ENCODE peak calls at places on chromosomes 5 and 9, in four cellular contexts. P is A549, Y is K562, I is HepG2. Q is an unnamed sample.

GRCh38 chr9:83330207-83331196 is 207.7 kb downstream of the FRMD3 start:
- DNase-seq in P (no peak), Y (peak), I (peak), Q (no peak)

GRCh38 chr5:157431544-157432200 is 28.3 kb upstream of the NIPAL4 start:
- DNase-seq in P (peak), Y (peak), I (peak), Q (no peak)

GRCh38 chr9:23545728-23546127 is 280.3 kb downstream of the ELAVL2 start:
- DNase-seq in P (no peak), Y (no peak), I (no peak), Q (no peak)

GRCh38 chr5:108345541-108346171 is 36.2 kb downstream of the FBXL17 start:
- DNase-seq in P (peak), Y (peak), I (peak), Q (no peak)

GRCh38 chr5:68894673-68895072 is 199.1 kb upstream of the SLC30A5 start:
- DNase-seq in P (no peak), Y (no peak), I (no peak), Q (no peak)

GRCh38 chr5:74838262-74838661 is 27.9 kb downstream of the FAM169A start:
- DNase-seq in P (no peak), Y (no peak), I (no peak), Q (no peak)

GRCh38 chr9:33051149-33051548 is 25.3 kb downstream of the SMU1 start:
- DNase-seq in P (no peak), Y (no peak), I (no peak), Q (no peak)

GRCh38 chr9:102728946-102729345 is 266.2 kb upstream of the CYLC2 start:
- DNase-seq in P (no peak), Y (no peak), I (no peak), Q (no peak)

GRCh38 chr5:149497357-149497756 is 53.9 kb downstream of the CSNK1A1 start:
- DNase-seq in P (no peak), Y (no peak), I (no peak), Q (no peak)

GRCh38 chr9:114662081-114662989 is 4.7 kb upstream of the TEX53 start:
- DNase-seq in P (peak), Y (peak), I (peak), Q (peak)

GRCh38 chr9:133683494-133684460 is 47.6 kb downstream of the DBH start:
- DNase-seq in P (no peak), Y (no peak), I (no peak), Q (no peak)

DNA sequence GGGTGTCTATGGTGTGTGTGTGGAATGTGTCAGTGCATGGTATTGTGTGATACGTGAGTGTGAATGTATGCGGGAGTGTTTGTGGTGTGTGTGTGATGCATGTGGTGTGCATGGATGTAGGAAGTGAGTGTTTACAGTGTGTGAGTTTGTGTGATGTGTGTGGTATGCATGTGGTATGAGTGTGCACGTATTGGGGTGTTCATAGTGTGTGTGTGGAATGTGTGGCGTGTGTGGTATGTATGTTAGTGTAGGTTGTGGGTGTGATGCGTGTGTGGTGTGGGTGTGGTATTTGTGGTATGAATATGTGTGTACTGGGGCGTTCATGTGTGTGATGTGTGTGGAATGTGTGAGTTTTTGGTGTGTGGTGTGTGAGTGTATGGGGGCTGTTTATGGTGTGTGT is 40.1 kb upstream of the BICD2 start:
- DNase-seq in P (no peak), Y (no peak), I (no peak), Q (no peak)
- TF ChIP-seq NR3C1 in P (no peak), Y (no peak), I (no peak), Q (no peak)

GRCh38 chr9:124315856-124316255 is 58.1 kb downstream of the NEK6 start:
- DNase-seq in P (no peak), Y (no peak), I (no peak), Q (no peak)
- TF ChIP-seq ESRRA in P (no peak), Y (no peak), I (no peak), Q (no peak)

GRCh38 chr5:73339165-73339564 is 109.4 kb downstream of the FOXD1 start:
- DNase-seq in P (no peak), Y (no peak), I (no peak), Q (no peak)

GRCh38 chr5:73333944-73334703 is 114.5 kb downstream of the FOXD1 start:
- DNase-seq in P (no peak), Y (no peak), I (no peak), Q (no peak)

GRCh38 chr5:73337586-73337985 is 111.0 kb downstream of the FOXD1 start:
- DNase-seq in P (no peak), Y (no peak), I (no peak), Q (no peak)

GRCh38 chr5:73338201-73339126 is 110.1 kb downstream of the FOXD1 start:
- DNase-seq in P (no peak), Y (no peak), I (peak), Q (no peak)

DNA sequence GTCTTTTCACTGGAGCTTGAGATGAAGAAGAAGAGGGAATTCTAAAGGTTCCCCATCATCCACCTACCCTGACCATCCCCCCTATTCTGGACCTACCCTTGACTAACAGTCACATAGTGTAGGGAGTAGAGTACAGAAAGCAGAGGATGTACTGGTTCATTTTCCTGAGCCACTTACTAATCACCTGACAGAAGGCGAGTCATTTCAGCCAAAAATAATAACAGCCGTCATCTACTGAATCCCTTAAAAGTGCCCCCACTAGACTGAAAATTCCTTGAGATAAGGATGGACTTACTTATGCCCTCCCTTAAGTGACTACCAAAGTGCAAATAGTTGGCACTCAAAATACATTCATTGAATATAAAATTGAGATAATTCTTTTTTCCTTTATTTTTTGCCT is 112.2 kb downstream of the FOXD1 start:
- DNase-seq in P (no peak), Y (no peak), I (no peak), Q (no peak)
- TF ChIP-seq NR3C1 in P (no peak), Y (no peak), I (no peak), Q (no peak)

DNA sequence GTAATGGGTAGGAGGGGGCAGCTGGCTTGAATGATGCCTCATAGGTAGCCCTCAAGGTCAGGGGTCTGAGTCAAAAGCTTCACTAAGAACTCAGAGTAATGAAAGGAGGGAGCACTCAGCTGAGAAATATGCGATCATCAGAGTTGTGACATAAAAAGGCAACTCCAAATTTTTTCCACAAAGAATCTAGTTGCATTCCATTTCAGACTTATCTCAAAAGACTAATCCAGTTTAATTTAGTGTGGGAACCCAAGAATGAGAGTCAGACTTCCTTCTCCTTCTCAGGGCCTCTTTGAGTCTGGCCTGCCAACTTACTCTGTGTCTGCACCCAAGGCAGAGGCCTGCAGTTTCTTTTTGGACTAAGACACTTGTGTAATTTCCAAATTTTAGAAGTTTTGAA is 34.7 kb downstream of the GABRP start:
- DNase-seq in P (no peak), Y (no peak), I (no peak), Q (no peak)
- TF ChIP-seq ESRRA in P (no peak), Y (no peak), I (no peak), Q (no peak)

GRCh38 chr9:88925471-88925870 is 65.8 kb upstream of the S1PR3 start:
- DNase-seq in P (no peak), Y (no peak), I (no peak), Q (no peak)
- TF ChIP-seq NR3C1 in P (no peak), Y (no peak), I (no peak), Q (no peak)

DNA sequence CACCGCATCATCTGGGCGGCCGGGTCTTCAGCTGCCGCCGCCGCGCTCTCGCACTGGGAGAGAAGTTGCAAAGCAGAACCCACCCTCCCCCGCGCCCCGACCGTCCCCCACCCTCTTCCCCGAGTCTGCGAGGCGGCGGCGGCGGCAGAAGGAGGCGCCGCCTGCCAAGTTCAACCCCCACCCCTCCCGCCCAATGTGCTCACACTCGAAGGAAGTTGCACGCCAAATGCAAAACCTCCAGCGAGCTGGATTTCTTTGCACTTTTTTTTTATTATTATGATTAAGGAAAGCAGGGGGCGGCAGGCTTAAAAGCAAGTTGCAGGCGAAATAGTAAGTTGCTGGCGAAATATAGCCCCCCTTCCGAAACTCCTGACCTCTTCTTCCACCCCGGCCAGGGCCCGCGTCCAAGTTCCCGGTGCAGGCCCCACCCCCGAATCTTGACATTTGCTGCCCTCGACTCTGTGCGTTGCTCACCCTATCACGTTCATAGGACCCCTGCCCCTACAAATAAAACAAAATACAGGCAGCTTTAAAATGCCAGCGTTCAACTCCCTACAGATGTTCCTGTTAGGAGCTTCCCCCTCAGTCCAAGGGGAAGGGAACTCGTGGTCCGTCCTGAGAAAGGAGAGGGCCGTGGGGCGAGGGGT is 1.1 kb upstream of the NR3C1 start:
- DNase-seq in P (peak), Y (peak), I (peak), Q (peak)
- TF ChIP-seq ESRRA in P (no peak), Y (no peak), I (no peak), Q (no peak)

DNA sequence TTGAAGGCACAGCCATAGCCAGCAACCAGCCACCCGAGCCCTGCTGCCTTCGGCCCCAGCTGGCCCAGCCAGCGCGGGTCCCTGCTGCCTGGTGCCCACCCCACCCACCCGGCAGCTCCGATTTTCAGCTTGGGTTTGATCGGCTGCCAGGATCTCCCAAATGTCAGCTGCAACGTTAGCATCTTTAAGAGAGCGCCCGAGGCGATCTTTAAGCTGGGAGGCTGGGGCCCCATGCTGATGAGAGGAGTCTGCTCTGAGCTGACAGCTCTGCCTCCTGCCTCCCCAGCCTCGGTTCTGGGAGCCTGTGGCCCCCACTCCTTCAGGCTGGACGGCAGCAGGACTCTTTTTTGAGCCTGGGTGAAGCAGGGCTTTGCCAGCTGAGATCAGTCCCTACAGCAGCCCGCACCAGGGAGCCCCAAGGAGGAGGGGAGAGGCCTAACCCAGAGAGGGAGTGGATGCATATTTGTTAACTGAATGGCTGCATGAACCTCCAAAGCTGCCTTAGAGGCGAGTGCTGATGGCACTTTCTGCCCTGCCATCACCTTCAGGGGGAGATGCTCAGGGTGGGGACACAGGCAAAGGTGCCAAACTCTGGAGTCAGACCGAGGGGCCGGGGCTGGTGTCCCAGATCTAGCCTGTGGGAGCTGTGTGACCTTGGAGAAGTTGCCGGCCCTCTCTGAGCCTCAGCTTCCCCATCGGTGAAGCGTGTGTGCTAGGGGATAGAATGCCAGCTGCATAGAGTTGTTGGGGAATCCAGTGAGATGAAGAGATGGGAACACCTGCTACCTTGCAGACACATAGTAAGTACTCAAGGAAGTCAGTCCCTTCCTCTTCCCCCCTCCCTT is 165.5 kb downstream of the C9orf50 start:
- DNase-seq in P (no peak), Y (no peak), I (no peak), Q (no peak)
- TF ChIP-seq NR3C1 in P (no peak), Y (no peak), I (no peak), Q (no peak)

Q was measured in WTC11.